ENCODE peak calls at places on chromosomes 6 and 20, in four cellular contexts. V is HepG2, F is IMR-90, O is right lobe of liver. B is an unnamed sample.

GRCh38 chr20:57661201-57662027 is 41.2 kb upstream of the ZBP1 start:
- DNase-seq in V (no peak), F (no peak), O (peak), B (peak)

GRCh38 chr6:167307342-167307955 is 16.3 kb downstream of the UNC93A start:
- DNase-seq in V (no peak), F (no peak), O (no peak), B (no peak)

GRCh38 chr20:47353697-47354387 is 2.7 kb downstream of the ZMYND8 start:
- DNase-seq in V (no peak), F (no peak), O (peak), B (no peak)

GRCh38 chr20:57672953-57673575 is 36.8 kb downstream of the PMEPA1 start:
- DNase-seq in V (no peak), F (no peak), O (no peak), B (no peak)

GRCh38 chr6:142874676-142875075 is 70.3 kb downstream of the HIVEP2 start:
- DNase-seq in V (peak), F (no peak), O (no peak), B (no peak)

GRCh38 chr6:71412559-71412958 is 123.9 kb downstream of the OGFRL1 start:
- DNase-seq in V (no peak), F (peak), O (no peak), B (no peak)

GRCh38 chr6:117906905-117907599 is at the start of gene SLC35F1:
- DNase-seq in V (peak), F (peak), O (peak), B (no peak)

GRCh38 chr6:144493035-144493910 is 208.1 kb downstream of the UTRN start:
- DNase-seq in V (no peak), F (peak), O (peak), B (no peak)

GRCh38 chr6:61886608-61887259 is 399.3 kb downstream of the KHDRBS2 start:
- DNase-seq in V (peak), F (no peak), O (no peak), B (no peak)
- TF ChIP-seq CTCF in V (peak), F (no peak), O (peak), B (peak)

DNA sequence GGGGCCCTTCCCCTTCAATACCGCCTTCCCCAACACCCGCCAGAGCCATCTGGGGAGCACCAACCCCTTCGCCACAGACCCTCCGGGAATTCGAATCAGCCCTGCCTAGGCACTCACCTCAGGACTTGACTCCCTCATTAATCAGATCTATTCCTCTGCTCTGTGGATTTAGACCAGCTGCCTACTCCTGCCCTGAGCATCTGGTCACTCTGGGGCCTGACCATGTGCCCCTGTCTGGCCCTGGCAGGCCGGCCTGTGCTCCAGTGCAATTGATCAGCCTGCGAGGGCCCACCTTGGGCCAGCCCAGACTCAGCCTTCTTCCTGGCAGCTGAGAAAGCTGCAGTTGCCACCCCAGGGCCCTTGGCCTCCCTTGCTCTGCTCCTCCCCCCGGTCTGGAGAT is 46.0 kb downstream of the GRM4 start:
- DNase-seq in V (no peak), F (no peak), O (no peak), B (no peak)
- H3K27ac ChIP-seq in V (no peak), F (no peak), O (no peak), B (no peak)

GRCh38 chr6:137089305-137089704 is 44.5 kb upstream of the IL20RA start:
- DNase-seq in V (no peak), F (no peak), O (no peak), B (no peak)

GRCh38 chr6:137094411-137095008 is 49.7 kb upstream of the IL20RA start:
- DNase-seq in V (peak), F (peak), O (no peak), B (no peak)

GRCh38 chr6:137093183-137094069 is 48.7 kb upstream of the IL20RA start:
- DNase-seq in V (no peak), F (no peak), O (no peak), B (no peak)

GRCh38 chr6:137095093-137095492 is 50.3 kb upstream of the IL20RA start:
- DNase-seq in V (no peak), F (no peak), O (no peak), B (no peak)

GRCh38 chr6:137092018-137092417 is 47.3 kb upstream of the IL20RA start:
- DNase-seq in V (no peak), F (no peak), O (no peak), B (no peak)
- TF ChIP-seq CTCF in V (no peak), F (no peak), O (no peak), B (no peak)

GRCh38 chr20:58895099-58895795 is 42.7 kb downstream of the GNAS start:
- DNase-seq in V (no peak), F (no peak), O (no peak), B (no peak)

GRCh38 chr20:58892126-58892931 is 39.8 kb downstream of the GNAS start:
- DNase-seq in V (peak), F (peak), O (peak), B (peak)

GRCh38 chr20:58892932-58893224 is 40.4 kb downstream of the GNAS start:
- DNase-seq in V (no peak), F (no peak), O (no peak), B (no peak)

GRCh38 chr20:58894652-58895051 is 42.1 kb downstream of the GNAS start:
- DNase-seq in V (no peak), F (no peak), O (no peak), B (no peak)

GRCh38 chr20:58893355-58894151 is 41.0 kb downstream of the GNAS start:
- DNase-seq in V (no peak), F (peak), O (no peak), B (no peak)
- H3K27ac ChIP-seq in V (peak), F (no peak), O (peak), B (peak)

GRCh38 chr20:51500936-51501335 is 41.6 kb downstream of the NFATC2 start:
- DNase-seq in V (no peak), F (no peak), O (no peak), B (peak)
- TF ChIP-seq CTCF in V (no peak), F (no peak), O (no peak), B (no peak)

GRCh38 chr6:35086282-35086632 is 54.9 kb downstream of the TCP11 start:
- DNase-seq in V (no peak), F (no peak), O (no peak), B (no peak)
- H3K27ac ChIP-seq in V (no peak), F (no peak), O (no peak), B (no peak)

GRCh38 chr6:1103945-1104623 is 207.8 kb upstream of the FOXQ1 start:
- DNase-seq in V (no peak), F (no peak), O (no peak), B (no peak)
- TF ChIP-seq CTCF in V (no peak), F (no peak), O (no peak), B (no peak)

GRCh38 chr6:1388927-1389790 is at the start of gene FOXF2:
- DNase-seq in V (no peak), F (no peak), O (no peak), B (no peak)
- H3K27ac ChIP-seq in V (no peak), F (peak), O (no peak), B (no peak)

GRCh38 chr6:18504232-18504596 is 117.1 kb downstream of the RNF144B start:
- DNase-seq in V (no peak), F (no peak), O (no peak), B (no peak)
- TF ChIP-seq CTCF in V (no peak), F (no peak), O (no peak), B (peak)

DNA sequence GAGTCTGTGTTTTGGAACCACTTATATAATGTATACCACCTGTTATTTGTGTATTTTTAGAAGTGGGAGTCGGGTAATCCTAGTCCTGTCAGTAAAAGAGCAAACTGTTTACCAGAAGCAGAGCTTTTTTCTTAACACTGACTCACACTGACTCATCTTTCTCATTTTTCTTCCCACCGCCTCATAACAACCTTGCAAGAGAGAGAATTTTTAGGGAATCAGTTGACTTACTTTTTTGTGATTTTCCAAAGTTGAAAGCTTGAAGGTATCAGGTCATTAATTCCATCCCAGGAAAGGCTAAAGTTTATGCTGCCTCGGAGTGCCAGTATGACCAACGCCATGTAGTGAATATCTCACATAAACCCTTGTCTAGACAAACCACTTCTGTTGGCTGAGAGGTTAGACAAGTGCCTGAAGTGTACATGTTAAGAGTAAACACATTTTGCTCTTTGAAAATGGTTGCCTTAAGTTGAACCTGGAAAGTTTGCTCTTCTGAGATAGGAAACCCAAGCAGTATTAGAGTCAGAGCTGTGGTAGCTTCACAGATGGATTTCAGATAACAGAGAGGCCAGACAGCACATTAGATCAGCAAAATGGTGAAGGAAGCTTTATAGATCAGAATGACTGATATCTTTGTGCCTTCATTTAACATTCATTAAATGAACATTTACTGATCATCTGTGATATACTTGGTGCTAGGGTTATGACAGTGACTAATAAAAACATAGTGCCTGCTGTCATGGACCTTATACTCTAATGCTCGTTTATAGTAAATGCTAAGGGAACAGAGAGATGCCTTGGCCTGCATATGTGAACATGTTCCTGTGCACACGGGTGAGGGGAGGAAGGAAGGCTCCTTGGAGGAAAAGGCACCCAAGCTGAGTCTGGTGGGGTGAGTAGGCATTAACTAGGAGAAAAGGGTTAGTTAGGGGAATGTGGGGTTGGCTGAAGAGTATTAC is 29.1 kb upstream of the PKIG start:
- DNase-seq in V (peak), F (peak), O (no peak), B (no peak)
- H3K27ac ChIP-seq in V (peak), F (peak), O (no peak), B (no peak)

B was measured in RWPE2.